ENCODE peak calls at places on chromosomes 2 and 18, in ten cellular contexts. B is OCI-LY7; M is RWPE1; Q is adrenal gland; L is iPS DF 19.7; H is activated CD8-positive, alpha-beta memory T cell treated with anti-CD3 and anti-CD28 coated beads for 24 hours; D is HTR-8/SVneo; X is GM23338; F is naive thymus-derived CD8-positive, alpha-beta T cell; G is neural progenitor cell. R is an unnamed sample.

GRCh38 chr18:44681611-44682010 is 923 bp downstream of the SETBP1 start:
- DNase-seq in Q (no peak), M (no peak), F (no peak), L (no peak), X (no peak), H (no peak), D (no peak), B (no peak), G (no peak), R (no peak)

GRCh38 chr2:96642564-96643350 is at the start of gene FER1L5:
- DNase-seq in Q (no peak), D (peak; percentile 97), L (peak; percentile 68), M (no peak), B (no peak), G (peak; percentile 88), F (no peak), X (peak; percentile 96), H (no peak), R (no peak)

GRCh38 chr18:61551586-61551985 is 218.4 kb downstream of the CDH20 start:
- DNase-seq in B (peak; percentile 20), D (peak; percentile 61), X (peak; percentile 91), M (peak; percentile 67), F (no peak), H (no peak), G (peak; percentile 81), Q (peak; percentile 60), L (no peak), R (peak; percentile 39)

GRCh38 chr2:220120004-220120403 is 492.6 kb downstream of the SLC4A3 start:
- DNase-seq in X (no peak), D (no peak), B (no peak), Q (no peak), G (no peak), F (no peak), M (no peak), L (no peak), H (no peak), R (no peak)

GRCh38 chr18:44781890-44782289 is 101.2 kb downstream of the SETBP1 start:
- DNase-seq in F (no peak), D (no peak), Q (no peak), M (no peak), B (no peak), X (no peak), H (no peak), L (no peak), G (peak; percentile 28), R (peak; percentile 54)

GRCh38 chr2:8657423-8658062 is 24.3 kb upstream of the ID2 start:
- DNase-seq in H (no peak), L (no peak), D (no peak), Q (no peak), G (no peak), B (no peak), M (no peak), X (no peak), F (no peak), R (no peak)

GRCh38 chr18:54983041-54983686 is 23.9 kb upstream of the CCDC68 start:
- DNase-seq in F (no peak), H (no peak), Q (no peak), G (peak; percentile 68), D (peak; percentile 27), B (peak; percentile 43), M (peak; percentile 28), X (peak; percentile 78), L (no peak), R (peak; percentile 16)

GRCh38 chr2:162297925-162298552 is 20.4 kb downstream of the IFIH1 start:
- DNase-seq in L (no peak), B (peak; percentile 71), Q (peak; percentile 60), G (peak; percentile 81), F (peak; percentile 41), X (peak; percentile 88), M (peak; percentile 45), H (no peak), D (peak; percentile 20), R (peak; percentile 26)

GRCh38 chr2:88452980-88453582 is 588 bp upstream of the FOXI3 start:
- DNase-seq in L (no peak), Q (no peak), M (no peak), D (no peak), H (peak; percentile 60), X (peak; percentile 58), B (no peak), F (no peak), G (peak; percentile 64), R (no peak)

GRCh38 chr2:182018218-182018617 is 32.6 kb downstream of the PPP1R1C start:
- DNase-seq in H (no peak), D (peak; percentile 25), Q (no peak), G (no peak), L (no peak), F (no peak), M (no peak), X (no peak), B (no peak), R (peak; percentile 25)

GRCh38 chr2:42936632-42936996 is 144.2 kb upstream of the HAAO start:
- DNase-seq in X (no peak), G (no peak), L (no peak), H (no peak), B (no peak), M (no peak), D (no peak), F (no peak), Q (no peak), R (no peak)

GRCh38 chr2:224181534-224182155 is 142.6 kb upstream of the SERPINE2 start:
- DNase-seq in B (no peak), G (no peak), F (no peak), L (no peak), Q (no peak), H (no peak), X (no peak), M (peak; percentile 11), D (no peak), R (no peak)